ENCODE peak calls at places on chromosomes 13 and 19, in six cellular contexts. One of them, this sample, is unnamed.

GRCh38 chr19:34041922-34042521 is 130.3 kb upstream of the LSM14A start:
- DNase-seq in endothelial cell of umbilical vein: peak; percentile 41
- DNase-seq in K562: peak; percentile 72
- DNase-seq in A549: peak; percentile 70
- DNase-seq in GM12878: no peak
- DNase-seq in HepG2: peak; percentile 36
- DNase-seq in this sample: peak; percentile 70

GRCh38 chr13:47621931-47622330 is 379.1 kb downstream of the SUCLA2 start:
- DNase-seq in K562: no peak
- DNase-seq in HepG2: no peak
- DNase-seq in endothelial cell of umbilical vein: no peak
- DNase-seq in A549: no peak
- DNase-seq in GM12878: no peak
- DNase-seq in this sample: no peak

GRCh38 chr13:85828094-85828684 is 29.0 kb upstream of the SLITRK6 start:
- DNase-seq in HepG2: peak; percentile 6
- DNase-seq in endothelial cell of umbilical vein: peak; percentile 4
- DNase-seq in GM12878: no peak
- DNase-seq in A549: peak; percentile 1
- DNase-seq in K562: peak; percentile 6
- DNase-seq in this sample: peak; percentile 26

GRCh38 chr13:94178625-94179244 is 300.7 kb downstream of the DCT start:
- DNase-seq in A549: no peak
- DNase-seq in K562: no peak
- DNase-seq in HepG2: peak; percentile 53
- DNase-seq in endothelial cell of umbilical vein: no peak
- DNase-seq in GM12878: no peak
- DNase-seq in this sample: no peak

GRCh38 chr13:100957741-100958140 is 283.1 kb upstream of the TMTC4 start:
- DNase-seq in GM12878: no peak
- DNase-seq in endothelial cell of umbilical vein: no peak
- DNase-seq in A549: no peak
- DNase-seq in HepG2: no peak
- DNase-seq in K562: no peak
- DNase-seq in this sample: no peak

GRCh38 chr19:24078688-24079087 is 8.3 kb upstream of the ZNF254 start:
- DNase-seq in HepG2: no peak
- DNase-seq in endothelial cell of umbilical vein: no peak
- DNase-seq in K562: no peak
- DNase-seq in A549: no peak
- DNase-seq in GM12878: no peak
- DNase-seq in this sample: no peak

GRCh38 chr19:30719189-30719990 is 347.2 kb downstream of the ZNF536 start:
- DNase-seq in endothelial cell of umbilical vein: no peak
- DNase-seq in K562: peak; percentile 3
- DNase-seq in A549: no peak
- DNase-seq in HepG2: no peak
- DNase-seq in GM12878: no peak
- DNase-seq in this sample: no peak

GRCh38 chr19:7395360-7395781 is 46.6 kb downstream of the ARHGEF18 start:
- DNase-seq in HepG2: no peak
- DNase-seq in K562: peak; percentile 15
- DNase-seq in GM12878: no peak
- DNase-seq in A549: no peak
- DNase-seq in endothelial cell of umbilical vein: peak; percentile 26
- DNase-seq in this sample: no peak

GRCh38 chr19:17829855-17830566 is 8.7 kb upstream of the INSL3 start:
- DNase-seq in GM12878: no peak
- DNase-seq in endothelial cell of umbilical vein: no peak
- DNase-seq in A549: peak; percentile 87
- DNase-seq in HepG2: no peak
- DNase-seq in K562: peak; percentile 50
- DNase-seq in this sample: no peak

GRCh38 chr13:90336507-90336906 is 1011.0 kb upstream of the MIR17HG start:
- DNase-seq in HepG2: no peak
- DNase-seq in A549: no peak
- DNase-seq in endothelial cell of umbilical vein: no peak
- DNase-seq in GM12878: no peak
- DNase-seq in K562: no peak
- DNase-seq in this sample: no peak

GRCh38 chr13:65154661-65155447 is 2075.3 kb downstream of the PCDH9 start:
- DNase-seq in A549: no peak
- DNase-seq in K562: no peak
- DNase-seq in endothelial cell of umbilical vein: no peak
- DNase-seq in HepG2: no peak
- DNase-seq in GM12878: peak; percentile 31
- DNase-seq in this sample: no peak

GRCh38 chr13:98977568-98978270 is at the start of gene DOCK9:
- DNase-seq in A549: no peak
- DNase-seq in K562: no peak
- DNase-seq in endothelial cell of umbilical vein: peak; percentile 89
- DNase-seq in GM12878: no peak
- DNase-seq in HepG2: no peak
- DNase-seq in this sample: no peak

GRCh38 chr13:113507564-113508210 is 17.2 kb upstream of the DCUN1D2 start:
- DNase-seq in endothelial cell of umbilical vein: no peak
- DNase-seq in K562: no peak
- DNase-seq in GM12878: no peak
- DNase-seq in HepG2: no peak
- DNase-seq in A549: no peak
- DNase-seq in this sample: no peak

GRCh38 chr13:23469901-23470525 is 36.5 kb upstream of the SACS start:
- DNase-seq in K562: no peak
- DNase-seq in GM12878: no peak
- DNase-seq in endothelial cell of umbilical vein: no peak
- DNase-seq in HepG2: no peak
- DNase-seq in A549: no peak
- DNase-seq in this sample: no peak

GRCh38 chr19:16337809-16338469 is 13.3 kb downstream of the KLF2 start:
- DNase-seq in endothelial cell of umbilical vein: no peak
- DNase-seq in GM12878: no peak
- DNase-seq in K562: no peak
- DNase-seq in A549: no peak
- DNase-seq in HepG2: no peak
- DNase-seq in this sample: no peak

GRCh38 chr13:99526549-99526948 is 25.3 kb downstream of the TM9SF2 start:
- DNase-seq in endothelial cell of umbilical vein: no peak
- DNase-seq in HepG2: no peak
- DNase-seq in GM12878: no peak
- DNase-seq in A549: no peak
- DNase-seq in K562: peak; percentile 59
- DNase-seq in this sample: no peak

GRCh38 chr13:46553521-46553885 is 533 bp downstream of the LRCH1 start:
- DNase-seq in A549: no peak
- DNase-seq in K562: no peak
- DNase-seq in endothelial cell of umbilical vein: no peak
- DNase-seq in GM12878: no peak
- DNase-seq in HepG2: no peak
- DNase-seq in this sample: no peak

GRCh38 chr19:53541971-53542370 is 4.0 kb downstream of the ZNF331 start:
- DNase-seq in K562: no peak
- DNase-seq in HepG2: no peak
- DNase-seq in GM12878: no peak
- DNase-seq in A549: no peak
- DNase-seq in endothelial cell of umbilical vein: no peak
- DNase-seq in this sample: no peak

GRCh38 chr13:98269386-98269785 is 92.3 kb upstream of the RNF113B start:
- DNase-seq in A549: no peak
- DNase-seq in GM12878: no peak
- DNase-seq in HepG2: peak; percentile 87
- DNase-seq in endothelial cell of umbilical vein: no peak
- DNase-seq in K562: no peak
- DNase-seq in this sample: no peak

GRCh38 chr13:75468602-75469001 is 13.4 kb downstream of the TBC1D4 start:
- DNase-seq in A549: no peak
- DNase-seq in GM12878: no peak
- DNase-seq in HepG2: no peak
- DNase-seq in endothelial cell of umbilical vein: no peak
- DNase-seq in K562: no peak
- DNase-seq in this sample: no peak

GRCh38 chr13:86563308-86563707 is 764.1 kb upstream of the SLITRK6 start:
- DNase-seq in K562: no peak
- DNase-seq in A549: no peak
- DNase-seq in GM12878: no peak
- DNase-seq in endothelial cell of umbilical vein: peak; percentile 1
- DNase-seq in HepG2: no peak
- DNase-seq in this sample: no peak

GRCh38 chr19:31598730-31599238 is 249.5 kb upstream of the TSHZ3 start:
- DNase-seq in K562: no peak
- DNase-seq in A549: no peak
- DNase-seq in GM12878: no peak
- DNase-seq in HepG2: no peak
- DNase-seq in endothelial cell of umbilical vein: no peak
- DNase-seq in this sample: no peak

GRCh38 chr13:32585625-32586021 is 629 bp upstream of the PDS5B start:
- DNase-seq in endothelial cell of umbilical vein: no peak
- DNase-seq in K562: no peak
- DNase-seq in HepG2: no peak
- DNase-seq in A549: no peak
- DNase-seq in GM12878: no peak
- DNase-seq in this sample: peak; percentile 23

GRCh38 chr19:43522929-43523328 is 4.1 kb downstream of the ETHE1 start:
- DNase-seq in GM12878: no peak
- DNase-seq in endothelial cell of umbilical vein: no peak
- DNase-seq in A549: no peak
- DNase-seq in HepG2: no peak
- DNase-seq in K562: no peak
- DNase-seq in this sample: no peak

GRCh38 chr19:43526884-43527859 is at the start of gene ETHE1:
- DNase-seq in GM12878: no peak
- DNase-seq in endothelial cell of umbilical vein: peak; percentile 72
- DNase-seq in A549: peak; percentile 89
- DNase-seq in K562: peak; percentile 87
- DNase-seq in HepG2: peak; percentile 44
- DNase-seq in this sample: peak; percentile 84

GRCh38 chr19:43525836-43526771 is 897 bp downstream of the ETHE1 start:
- DNase-seq in A549: no peak
- DNase-seq in endothelial cell of umbilical vein: peak; percentile 29
- DNase-seq in K562: no peak
- DNase-seq in GM12878: no peak
- DNase-seq in HepG2: no peak
- DNase-seq in this sample: peak; percentile 59

GRCh38 chr19:43527860-43528622 is 1.0 kb upstream of the ETHE1 start:
- DNase-seq in A549: no peak
- DNase-seq in endothelial cell of umbilical vein: no peak
- DNase-seq in GM12878: no peak
- DNase-seq in HepG2: no peak
- DNase-seq in K562: no peak
- DNase-seq in this sample: peak; percentile 24

DNA sequence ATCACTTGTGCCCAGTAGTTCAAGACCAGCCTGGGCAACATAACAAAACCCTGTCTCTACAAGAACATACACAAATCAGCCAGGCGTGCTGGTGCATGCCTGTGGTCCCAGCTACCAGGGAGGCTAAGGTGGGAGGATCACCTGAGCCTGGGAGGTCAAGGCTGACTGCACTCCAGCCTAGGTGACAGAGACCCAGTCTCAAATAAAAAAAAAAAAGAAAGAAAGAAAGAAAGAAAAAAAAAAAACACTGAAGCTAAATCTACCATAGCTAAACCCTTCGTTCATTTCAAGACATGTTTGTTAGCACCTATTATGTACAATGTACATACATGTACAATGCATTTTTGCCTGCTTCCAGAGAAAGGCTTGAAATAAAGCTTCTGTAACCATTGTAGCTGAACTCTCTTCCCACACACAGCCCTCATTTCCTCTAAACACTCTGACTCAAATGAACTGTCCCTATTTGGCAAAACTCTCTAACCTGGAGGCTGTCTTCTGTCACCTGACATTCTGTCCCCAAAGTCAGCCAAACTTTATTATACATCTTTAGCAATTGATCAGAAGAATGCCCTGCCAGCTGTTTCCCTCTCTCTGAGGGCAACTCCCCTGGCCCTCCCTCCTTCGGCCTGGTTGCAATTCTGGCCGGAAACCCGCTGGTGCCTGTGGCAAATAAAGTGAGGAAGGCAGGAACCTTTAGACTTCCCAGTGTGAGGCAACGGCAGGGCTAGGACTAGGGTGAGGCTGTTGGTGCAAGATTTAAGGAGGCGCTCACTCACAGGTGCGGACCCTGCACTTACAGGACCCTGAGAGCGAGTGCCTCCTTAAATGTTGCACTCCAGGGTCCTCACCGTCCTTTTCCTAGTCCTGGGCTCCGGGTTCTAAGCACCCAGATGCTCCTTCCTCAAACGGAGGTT is 1.8 kb downstream of the ETHE1 start:
- DNase-seq in A549: peak; percentile 71
- DNase-seq in HepG2: peak; percentile 87
- DNase-seq in endothelial cell of umbilical vein: peak; percentile 51
- DNase-seq in K562: no peak
- DNase-seq in GM12878: peak; percentile 44
- DNase-seq in this sample: peak; percentile 89
- TF ChIP-seq POLR2A in A549: no peak
- TF ChIP-seq POLR2A in HepG2: no peak
- TF ChIP-seq POLR2A in endothelial cell of umbilical vein: no peak
- TF ChIP-seq POLR2A in K562: no peak
- TF ChIP-seq POLR2A in GM12878: no peak
- TF ChIP-seq POLR2A in this sample: no peak

DNA sequence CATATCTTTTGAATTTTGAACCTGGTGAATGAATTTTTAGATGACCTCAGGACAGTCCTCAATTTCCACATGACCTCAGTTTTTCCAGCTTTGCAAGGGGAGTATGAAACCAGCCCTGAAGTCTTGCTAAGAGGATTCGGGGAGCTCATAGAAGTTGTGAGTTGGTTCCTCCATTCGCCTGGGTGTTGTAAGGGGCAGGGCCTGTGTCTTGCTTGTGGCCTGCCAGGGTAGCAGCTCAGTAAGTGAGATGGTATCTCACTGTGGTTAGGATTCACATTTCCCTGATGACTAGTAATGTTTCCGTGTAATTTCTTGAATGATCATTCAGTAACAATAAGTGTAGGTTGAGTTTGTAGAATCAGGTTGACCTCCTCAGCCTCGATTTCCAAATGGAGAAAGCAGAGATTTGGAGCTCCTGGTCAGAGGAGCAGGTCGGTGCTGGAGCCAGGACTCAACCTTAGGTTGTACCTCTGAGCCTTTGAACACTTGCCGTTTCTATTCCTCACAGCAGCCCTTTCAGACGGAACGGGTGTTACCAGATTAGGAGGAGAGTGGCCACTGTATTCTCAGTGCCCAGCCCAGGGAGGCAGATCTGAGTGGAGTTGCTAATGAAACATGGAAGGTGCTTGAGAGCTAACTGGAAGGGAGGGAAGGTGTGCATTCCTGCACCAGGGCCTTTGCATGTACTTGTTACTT is 14.6 kb downstream of the NACC1 start:
- DNase-seq in HepG2: no peak
- DNase-seq in K562: no peak
- DNase-seq in A549: no peak
- DNase-seq in endothelial cell of umbilical vein: no peak
- DNase-seq in GM12878: no peak
- DNase-seq in this sample: peak; percentile 76
- TF ChIP-seq MYC in HepG2: no peak
- TF ChIP-seq MYC in K562: no peak
- TF ChIP-seq MYC in A549: no peak
- TF ChIP-seq MYC in endothelial cell of umbilical vein: no peak
- TF ChIP-seq MYC in GM12878: no peak
- TF ChIP-seq MYC in this sample: no peak

GRCh38 chr19:8438236-8438635 is 6.5 kb upstream of the HNRNPM start:
- DNase-seq in HepG2: no peak
- DNase-seq in K562: no peak
- DNase-seq in endothelial cell of umbilical vein: no peak
- DNase-seq in A549: no peak
- DNase-seq in GM12878: no peak
- DNase-seq in this sample: no peak
- TF ChIP-seq POLR2A in HepG2: no peak
- TF ChIP-seq POLR2A in K562: no peak
- TF ChIP-seq POLR2A in endothelial cell of umbilical vein: no peak
- TF ChIP-seq POLR2A in A549: no peak
- TF ChIP-seq POLR2A in GM12878: no peak
- TF ChIP-seq POLR2A in this sample: no peak

GRCh38 chr13:19181021-19181620 is 503 bp downstream of the TUBA3C start:
- DNase-seq in K562: no peak
- DNase-seq in A549: no peak
- DNase-seq in endothelial cell of umbilical vein: no peak
- DNase-seq in HepG2: no peak
- DNase-seq in GM12878: no peak
- DNase-seq in this sample: no peak
- TF ChIP-seq MYC in K562: no peak
- TF ChIP-seq MYC in A549: no peak
- TF ChIP-seq MYC in endothelial cell of umbilical vein: no peak
- TF ChIP-seq MYC in HepG2: no peak
- TF ChIP-seq MYC in GM12878: no peak
- TF ChIP-seq MYC in this sample: no peak